ENCODE peak calls at places on chromosomes 1 and 21, in five cellular contexts. S is IMR-90, Q is neuronal stem cell, K is H9, F is H1. V is an unnamed sample.

GRCh38 chr1:103162360-103162759 is 54.0 kb upstream of the COL11A1 start:
- DNase-seq in S (no peak), Q (no peak), K (no peak), F (no peak), V (no peak)

GRCh38 chr21:35351434-35351833 is 302.3 kb upstream of the RUNX1 start:
- DNase-seq in S (no peak), Q (no peak), K (no peak), F (no peak), V (no peak)

GRCh38 chr1:39268906-39269305 is 64.4 kb downstream of the MACF1 start:
- DNase-seq in S (peak; percentile 13), Q (no peak), K (peak; percentile 82), F (peak; percentile 62), V (peak; percentile 32)

GRCh38 chr1:63643926-63644325 is 50.7 kb downstream of the PGM1 start:
- DNase-seq in S (no peak), Q (no peak), K (no peak), F (no peak), V (no peak)

GRCh38 chr21:29230541-29231275 is 68.0 kb upstream of the BACH1 start:
- DNase-seq in S (no peak), Q (no peak), K (no peak), F (no peak), V (peak; percentile 31)

GRCh38 chr21:45330075-45330781 is 42.5 kb upstream of the POFUT2 start:
- DNase-seq in S (peak; percentile 88), Q (no peak), K (peak; percentile 47), F (no peak), V (peak; percentile 88)

GRCh38 chr1:35931424-35932157 is 686 bp downstream of the AGO3 start:
- DNase-seq in S (peak; percentile 5), Q (no peak), K (no peak), F (no peak), V (peak; percentile 37)

GRCh38 chr1:161379071-161379470 is 11.4 kb upstream of the CFAP126 start:
- DNase-seq in S (peak; percentile 42), Q (no peak), K (peak; percentile 66), F (no peak), V (no peak)

GRCh38 chr1:222843434-222844107 is 28.7 kb downstream of the DISP1 start:
- DNase-seq in S (no peak), Q (no peak), K (no peak), F (no peak), V (no peak)

GRCh38 chr1:72282690-72283203 is 408 bp upstream of the NEGR1 start:
- DNase-seq in S (peak; percentile 89), Q (peak; percentile 86), K (peak; percentile 89), F (peak; percentile 76), V (peak; percentile 93)

GRCh38 chr1:56060901-56061300 is 518.5 kb downstream of the PLPP3 start:
- DNase-seq in S (peak; percentile 82), Q (no peak), K (no peak), F (no peak), V (peak; percentile 89)

GRCh38 chr1:208059328-208060017 is 148.5 kb upstream of the CD34 start:
- DNase-seq in S (no peak), Q (no peak), K (no peak), F (no peak), V (no peak)

GRCh38 chr1:210617306-210617705 is 288.6 kb downstream of the HHAT start:
- DNase-seq in S (no peak), Q (no peak), K (no peak), F (no peak), V (no peak)

GRCh38 chr1:31701137-31701736 is 2.6 kb downstream of the COL16A1 start:
- DNase-seq in S (peak; percentile 98), Q (no peak), K (no peak), F (no peak), V (peak; percentile 97)

GRCh38 chr1:107935396-107936064 is 29.4 kb downstream of the VAV3 start:
- DNase-seq in S (no peak), Q (no peak), K (no peak), F (no peak), V (no peak)

GRCh38 chr1:36882536-36883285 is 151.6 kb downstream of the GRIK3 start:
- DNase-seq in S (no peak), Q (no peak), K (peak; percentile 8), F (peak; percentile 23), V (no peak)

GRCh38 chr1:214808845-214809460 is 206.0 kb downstream of the CENPF start:
- DNase-seq in S (peak; percentile 62), Q (peak; percentile 11), K (no peak), F (no peak), V (peak; percentile 48)

GRCh38 chr1:94551449-94551848 is 9.9 kb upstream of the F3 start:
- DNase-seq in S (no peak), Q (no peak), K (no peak), F (no peak), V (no peak)

GRCh38 chr1:20405893-20406604 is 80.0 kb downstream of the CAMK2N1 start:
- DNase-seq in S (peak; percentile 45), Q (no peak), K (peak; percentile 20), F (no peak), V (peak; percentile 54)

GRCh38 chr1:229203030-229203751 is 67.7 kb upstream of the RAB4A start:
- DNase-seq in S (peak; percentile 74), Q (peak; percentile 95), K (peak; percentile 95), F (peak; percentile 82), V (peak; percentile 82)

GRCh38 chr21:35254006-35254751 is 205.1 kb upstream of the RUNX1 start:
- DNase-seq in S (peak; percentile 87), Q (no peak), K (no peak), F (no peak), V (peak; percentile 32)

GRCh38 chr1:35443768-35444518 is 113.3 kb downstream of the KIAA0319L start:
- DNase-seq in S (peak; percentile 35), Q (no peak), K (peak; percentile 43), F (no peak), V (no peak)

GRCh38 chr1:110896090-110896489 is 23.1 kb downstream of the CD53 start:
- DNase-seq in S (no peak), Q (no peak), K (no peak), F (no peak), V (no peak)

GRCh38 chr1:17645512-17645911 is 106.0 kb downstream of the ARHGEF10L start:
- DNase-seq in S (no peak), Q (no peak), K (no peak), F (no peak), V (no peak)

GRCh38 chr1:84020151-84020550 is 21.2 kb upstream of the TTLL7 start:
- DNase-seq in S (no peak), Q (no peak), K (no peak), F (no peak), V (no peak)

GRCh38 chr1:111596499-111596898 is 23.1 kb upstream of the RAP1A start:
- DNase-seq in S (no peak), Q (no peak), K (no peak), F (no peak), V (no peak)

GRCh38 chr1:206512521-206513180 is 5.3 kb downstream of the RASSF5 start:
- DNase-seq in S (no peak), Q (no peak), K (no peak), F (no peak), V (no peak)

GRCh38 chr1:96370752-96371151 is 350.8 kb upstream of the PTBP2 start:
- DNase-seq in S (peak; percentile 96), Q (no peak), K (no peak), F (no peak), V (peak; percentile 91)

GRCh38 chr1:31704261-31705079 is 653 bp upstream of the COL16A1 start:
- DNase-seq in S (peak; percentile 70), Q (no peak), K (no peak), F (peak; percentile 62), V (peak; percentile 81)

GRCh38 chr1:162040657-162041056 is 17.0 kb upstream of the OLFML2B start:
- DNase-seq in S (peak; percentile 50), Q (no peak), K (no peak), F (no peak), V (peak; percentile 49)

GRCh38 chr1:157157481-157158190 is 19.4 kb upstream of the ETV3 start:
- DNase-seq in S (peak; percentile 65), Q (no peak), K (no peak), F (no peak), V (peak; percentile 34)
- H4K91ac ChIP-seq in S (peak overlapping the region; percentile 43), Q (no peak overlapping the region), K (no peak overlapping the region), F (no peak overlapping the region), V (peak overlapping the region; percentile 25)

GRCh38 chr1:25891606-25892005 is 14.6 kb downstream of the STMN1 start:
- DNase-seq in S (no peak), Q (no peak), K (no peak), F (no peak), V (no peak)
- H2AK5ac ChIP-seq in S (peak overlapping the region; percentile 96), Q (peak overlapping the region; percentile 74), K (no peak overlapping the region), F (no peak overlapping the region), V (peak overlapping the region; percentile 98)

GRCh38 chr1:60813051-60813450 is 269.3 kb upstream of the NFIA start:
- DNase-seq in S (no peak), Q (no peak), K (no peak), F (no peak), V (no peak)
- H2BK15ac ChIP-seq in S (no peak overlapping the region), Q (no peak overlapping the region), K (no peak overlapping the region), F (no peak overlapping the region), V (no peak overlapping the region)

GRCh38 chr1:204288061-204288588 is 71.6 kb downstream of the PLEKHA6 start:
- DNase-seq in S (no peak), Q (no peak), K (peak; percentile 85), F (peak; percentile 82), V (peak; percentile 46)
- H4K91ac ChIP-seq in S (no peak overlapping the region), Q (no peak overlapping the region), K (no peak overlapping the region), F (no peak overlapping the region), V (no peak overlapping the region)

GRCh38 chr1:67815303-67816095 is 17.8 kb downstream of the GNG12 start:
- DNase-seq in S (no peak), Q (no peak), K (no peak), F (no peak), V (no peak)

GRCh38 chr1:67817319-67817718 is 15.9 kb downstream of the GNG12 start:
- DNase-seq in S (no peak), Q (no peak), K (no peak), F (no peak), V (no peak)

GRCh38 chr1:67818162-67818561 is 15.1 kb downstream of the GNG12 start:
- DNase-seq in S (no peak), Q (no peak), K (no peak), F (no peak), V (no peak)

GRCh38 chr1:67816096-67816493 is 17.2 kb downstream of the GNG12 start:
- DNase-seq in S (no peak), Q (no peak), K (no peak), F (no peak), V (no peak)

DNA sequence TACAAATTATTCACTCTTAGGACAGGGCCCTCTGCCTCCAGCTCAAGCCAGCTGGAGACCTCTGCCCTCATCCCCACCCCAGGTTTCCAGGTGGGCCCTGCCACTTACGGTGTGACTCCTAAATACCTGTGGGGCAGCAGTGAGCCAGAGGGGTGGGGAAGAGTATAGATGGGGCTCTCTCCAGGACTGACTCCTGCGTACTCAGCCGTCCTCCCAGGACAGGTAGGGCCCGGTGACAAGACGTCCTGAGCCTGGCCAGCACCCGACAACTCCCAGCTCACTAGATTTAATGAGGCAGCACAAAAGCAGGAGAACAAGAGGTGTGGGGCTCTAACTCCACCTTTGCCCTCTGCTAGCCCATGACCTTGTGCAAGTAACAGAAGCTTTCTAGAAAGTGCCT is 16.8 kb downstream of the GNG12 start:
- DNase-seq in S (no peak), Q (no peak), K (no peak), F (no peak), V (no peak)
- H2AK5ac ChIP-seq in S (no peak overlapping the region), Q (no peak overlapping the region), K (no peak overlapping the region), F (no peak overlapping the region), V (no peak overlapping the region)